ENCODE peak calls at places on chromosomes 3 and 15, in seven cellular contexts. P is tibial artery, R is cardiac muscle cell, G is sigmoid colon, I is mesendoderm, F is SJSA1, Q is stomach. X is an unnamed sample. For H3K27me3 and H3K4me1, the result is how much of the 10 kb centered on the place peaks cover.

GRCh38 chr3:127286571-127287140 is 1.2 kb downstream of the PRR20G start:
- DNase-seq in P (no peak), R (peak), G (no peak), I (no peak), F (no peak), Q (no peak), X (no peak)

GRCh38 chr3:160765211-160765610 is 9.2 kb downstream of the PPM1L start:
- DNase-seq in P (no peak), R (no peak), G (no peak), I (no peak), F (no peak), Q (no peak), X (no peak)

GRCh38 chr3:129366312-129366831 is 62.1 kb downstream of the EFCAB12 start:
- DNase-seq in P (no peak), R (no peak), G (no peak), I (no peak), F (no peak), Q (no peak), X (no peak)

GRCh38 chr3:90055721-90056120 is 948.3 kb downstream of the EPHA3 start:
- DNase-seq in P (no peak), R (no peak), G (no peak), I (no peak), F (peak), Q (no peak), X (no peak)

GRCh38 chr3:67384790-67385397 is 269.5 kb downstream of the SUCLG2 start:
- DNase-seq in P (no peak), R (peak), G (no peak), I (peak), F (no peak), Q (peak), X (no peak)

GRCh38 chr3:115019900-115020299 is 127.2 kb downstream of the ZBTB20 start:
- DNase-seq in P (peak), R (no peak), G (peak), I (no peak), F (no peak), Q (no peak), X (no peak)

GRCh38 chr3:135860761-135861160 is 104.8 kb upstream of the PPP2R3A start:
- DNase-seq in P (no peak), R (no peak), G (no peak), I (no peak), F (no peak), Q (no peak), X (no peak)

GRCh38 chr3:154885016-154885415 is 195.1 kb upstream of the MME start:
- DNase-seq in P (no peak), R (peak), G (no peak), I (no peak), F (no peak), Q (no peak), X (no peak)

GRCh38 chr3:156826144-156826895 is at the start of gene LEKR1:
- DNase-seq in P (peak), R (peak), G (peak), I (peak), F (peak), Q (peak), X (peak)

GRCh38 chr3:8503871-8504610 is 2.4 kb downstream of the LMCD1 start:
- DNase-seq in P (no peak), R (peak), G (no peak), I (peak), F (no peak), Q (no peak), X (no peak)

GRCh38 chr3:78941587-78941986 is 826.2 kb downstream of the ROBO1 start:
- DNase-seq in P (no peak), R (peak), G (no peak), I (no peak), F (no peak), Q (no peak), X (no peak)

GRCh38 chr15:74045636-74046274 is 36.6 kb downstream of the GOLGA6A start:
- DNase-seq in P (no peak), R (no peak), G (no peak), I (no peak), F (no peak), Q (no peak), X (no peak)
- H3K27me3 ChIP-seq in P (under half), R (under half), G (under half), I (under half), F (under half), Q (under half), X (under half)

GRCh38 chr15:48638966-48639365 is 6.5 kb downstream of the FBN1 start:
- DNase-seq in P (no peak), R (no peak), G (no peak), I (no peak), F (no peak), Q (no peak), X (no peak)
- H3K27ac ChIP-seq in P (no peak), R (no peak), G (no peak), I (no peak), F (no peak), Q (no peak), X (no peak)

GRCh38 chr3:62872318-62872717 is 2.9 kb downstream of the CADPS start:
- DNase-seq in P (no peak), R (no peak), G (no peak), I (no peak), F (no peak), Q (no peak), X (no peak)

GRCh38 chr3:62874398-62875102 is 666 bp downstream of the CADPS start:
- DNase-seq in P (no peak), R (no peak), G (no peak), I (no peak), F (no peak), Q (no peak), X (no peak)

GRCh38 chr3:62875103-62876002 is at the start of gene CADPS:
- DNase-seq in P (peak), R (no peak), G (no peak), I (peak), F (no peak), Q (no peak), X (no peak)

GRCh38 chr3:62876064-62876463 is 848 bp upstream of the CADPS start:
- DNase-seq in P (no peak), R (peak), G (no peak), I (peak), F (no peak), Q (no peak), X (peak)

DNA sequence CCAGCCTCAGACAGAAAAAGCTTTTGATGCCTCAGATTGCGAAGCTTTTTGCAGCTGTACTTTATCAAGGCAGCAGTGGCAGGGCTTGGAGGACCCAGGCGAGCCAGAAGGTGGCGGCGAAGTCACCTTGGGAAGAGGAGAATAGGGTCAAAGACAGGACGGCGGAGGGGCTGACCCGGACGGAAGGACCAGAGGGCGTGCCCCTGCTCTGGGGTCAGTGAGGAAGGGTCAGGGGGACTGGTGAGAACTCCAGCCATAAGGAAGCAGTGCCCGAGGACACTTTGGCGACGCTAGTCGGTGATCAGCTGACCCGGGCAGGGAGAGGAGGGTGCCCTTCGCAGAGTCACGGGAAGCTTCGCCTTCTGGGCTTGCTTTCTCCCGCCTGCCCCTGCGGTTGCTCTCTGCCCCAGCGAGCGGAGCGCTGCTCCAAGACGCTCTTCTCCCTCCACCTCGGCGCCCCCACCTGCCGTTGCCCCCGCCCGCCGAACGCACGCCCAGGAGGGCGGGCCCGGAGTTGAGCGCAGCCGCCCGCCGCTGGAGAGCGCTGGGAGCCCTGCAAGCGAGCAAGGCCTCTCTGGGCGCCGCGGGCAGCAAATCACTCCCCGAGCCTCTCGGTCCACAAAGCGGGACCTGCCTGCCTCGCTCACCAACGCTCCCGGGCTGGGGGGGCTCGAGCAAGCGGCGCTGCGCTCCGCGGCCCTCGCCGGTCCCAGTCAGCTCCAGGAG is 1.4 kb downstream of the CADPS start:
- DNase-seq in P (peak), R (no peak), G (no peak), I (peak), F (no peak), Q (no peak), X (peak)
- H3K4me1 ChIP-seq in P (under half), R (under half), G (under half), I (under half), F (under half), Q (under half), X (under half)

DNA sequence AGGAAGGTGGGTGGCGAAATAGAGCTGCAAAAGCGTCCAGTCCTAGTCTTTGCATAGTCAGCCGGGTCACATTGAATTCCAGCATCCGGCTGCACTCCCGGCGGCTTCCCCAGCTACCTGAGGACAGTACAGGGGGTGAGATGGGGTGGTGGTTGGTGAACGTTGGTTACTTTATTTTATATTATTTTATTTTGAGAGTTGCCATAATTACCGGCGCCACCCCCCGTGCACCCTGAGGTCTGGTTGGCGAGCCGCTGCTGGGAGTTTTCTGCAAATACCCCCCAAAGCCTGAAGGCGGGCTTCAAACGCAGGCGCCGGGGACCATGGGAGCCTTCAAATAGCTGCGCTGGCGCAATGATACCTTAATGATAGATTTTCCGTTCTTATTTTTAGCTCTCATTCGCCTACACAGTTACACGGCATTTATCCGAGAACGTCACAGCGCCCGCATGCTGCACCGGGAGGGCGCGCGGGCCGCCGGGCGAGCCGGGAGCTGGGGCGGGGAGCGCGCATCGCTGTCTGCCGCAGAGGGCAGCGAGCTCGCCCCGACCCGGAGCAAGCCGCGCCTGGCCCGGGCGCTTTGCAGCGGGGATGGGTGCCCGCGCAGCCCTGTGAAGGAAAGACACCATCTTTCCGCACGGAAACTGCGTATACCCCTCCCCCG is 756 bp upstream of the RASGRF1 start:
- DNase-seq in P (no peak), R (peak), G (no peak), I (peak), F (no peak), Q (no peak), X (no peak)
- H3K27me3 ChIP-seq in P (under half), R (half or more), G (half or more), I (under half), F (half or more), Q (half or more), X (under half)

GRCh38 chr15:77001966-77002365 is 7.0 kb downstream of the PSTPIP1 start:
- DNase-seq in P (no peak), R (no peak), G (no peak), I (no peak), F (no peak), Q (no peak), X (no peak)

GRCh38 chr15:77002954-77003912 is 8.3 kb downstream of the PSTPIP1 start:
- DNase-seq in P (peak), R (no peak), G (peak), I (no peak), F (no peak), Q (peak), X (peak)

GRCh38 chr15:77004189-77004588 is 9.3 kb downstream of the PSTPIP1 start:
- DNase-seq in P (peak), R (no peak), G (peak), I (no peak), F (no peak), Q (no peak), X (peak)

GRCh38 chr15:77001351-77001750 is 6.4 kb downstream of the PSTPIP1 start:
- DNase-seq in P (no peak), R (no peak), G (no peak), I (no peak), F (no peak), Q (no peak), X (no peak)

GRCh38 chr15:77002436-77002835 is 7.5 kb downstream of the PSTPIP1 start:
- DNase-seq in P (no peak), R (no peak), G (no peak), I (no peak), F (no peak), Q (no peak), X (no peak)
- H3K27ac ChIP-seq in P (no peak), R (no peak), G (no peak), I (no peak), F (no peak), Q (no peak), X (peak)

DNA sequence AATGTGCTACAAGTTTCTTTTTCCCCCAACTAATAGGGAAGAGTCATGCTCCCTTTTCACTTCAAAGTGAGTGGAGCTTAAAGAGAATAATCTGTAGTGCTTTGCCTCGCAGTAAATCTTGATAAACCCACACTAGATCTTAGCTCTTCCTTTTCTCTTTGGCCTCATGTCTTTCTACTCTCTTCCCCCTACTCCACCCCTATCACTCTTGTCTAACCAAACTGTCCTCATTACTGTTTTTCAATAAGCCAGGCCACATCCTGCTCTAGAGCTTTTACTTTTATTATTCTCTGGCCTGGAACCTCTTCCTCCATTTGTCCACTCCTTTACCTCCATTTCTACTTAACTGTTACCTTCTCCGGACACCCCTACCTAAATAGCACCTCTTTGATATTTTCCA is 291.0 kb upstream of the SATB1 start:
- DNase-seq in P (no peak), R (no peak), G (no peak), I (no peak), F (no peak), Q (no peak), X (no peak)
- H3K4me1 ChIP-seq in P (under half), R (under half), G (under half), I (under half), F (under half), Q (under half), X (under half)

GRCh38 chr15:80442728-80443403 is 38.7 kb downstream of the ARNT2 start:
- DNase-seq in P (no peak), R (no peak), G (no peak), I (no peak), F (no peak), Q (no peak), X (no peak)

GRCh38 chr15:80439140-80439539 is 35.0 kb downstream of the ARNT2 start:
- DNase-seq in P (no peak), R (no peak), G (no peak), I (no peak), F (no peak), Q (no peak), X (no peak)

GRCh38 chr15:80436511-80437307 is 32.5 kb downstream of the ARNT2 start:
- DNase-seq in P (no peak), R (no peak), G (no peak), I (peak), F (peak), Q (peak), X (no peak)

GRCh38 chr15:80437492-80437891 is 33.3 kb downstream of the ARNT2 start:
- DNase-seq in P (no peak), R (peak), G (no peak), I (peak), F (no peak), Q (no peak), X (no peak)

GRCh38 chr15:80440024-80440423 is 35.8 kb downstream of the ARNT2 start:
- DNase-seq in P (no peak), R (no peak), G (no peak), I (no peak), F (no peak), Q (no peak), X (no peak)
- H3K27me3 ChIP-seq in P (under half), R (under half), G (under half), I (under half), F (under half), Q (under half), X (under half)

GRCh38 chr3:149251186-149251585 is 29.6 kb upstream of the CP start:
- DNase-seq in P (no peak), R (no peak), G (no peak), I (no peak), F (no peak), Q (no peak), X (no peak)

GRCh38 chr3:149247025-149247710 is 25.5 kb upstream of the CP start:
- DNase-seq in P (no peak), R (peak), G (no peak), I (no peak), F (no peak), Q (no peak), X (no peak)

GRCh38 chr3:149247929-149248691 is 26.5 kb upstream of the CP start:
- DNase-seq in P (no peak), R (peak), G (no peak), I (peak), F (peak), Q (no peak), X (no peak)

GRCh38 chr3:149243540-149243939 is 21.9 kb upstream of the CP start:
- DNase-seq in P (no peak), R (no peak), G (no peak), I (no peak), F (no peak), Q (no peak), X (no peak)

DNA sequence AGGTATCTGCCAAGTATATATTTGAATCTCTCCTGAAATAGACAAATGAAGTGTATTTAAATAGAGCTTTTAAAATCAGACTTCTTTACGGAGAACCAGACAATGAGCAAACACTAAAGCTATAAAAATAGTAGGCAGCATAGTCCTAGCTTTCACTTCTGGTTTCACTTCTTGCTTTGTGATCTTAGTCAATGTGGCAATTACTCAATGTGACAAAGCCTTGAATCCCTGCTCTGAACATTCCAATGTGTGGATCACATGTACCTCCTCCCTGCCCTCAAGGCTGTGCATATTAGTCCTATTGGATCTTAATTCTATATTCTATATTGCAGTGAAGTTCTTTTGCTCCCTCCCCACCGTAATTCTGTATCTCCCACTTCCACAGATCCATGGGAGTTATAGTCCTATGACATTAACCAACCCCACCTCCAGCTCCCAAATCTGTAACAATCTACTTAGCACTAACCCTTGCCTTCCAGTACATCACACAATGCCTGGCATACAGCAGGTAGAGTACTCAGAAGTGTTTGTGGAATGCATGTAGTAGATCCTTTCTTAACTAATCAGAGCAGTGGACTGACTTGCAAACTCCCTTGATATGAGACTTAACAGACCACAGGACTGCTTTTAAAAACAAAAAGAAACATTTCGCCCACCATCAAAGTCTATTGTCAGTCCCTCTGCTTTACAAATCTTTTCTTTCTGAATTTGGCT is 24.3 kb upstream of the CP start:
- DNase-seq in P (no peak), R (peak), G (no peak), I (no peak), F (peak), Q (no peak), X (no peak)
- H3K27ac ChIP-seq in P (peak), R (no peak), G (peak), I (no peak), F (no peak), Q (no peak), X (peak)

DNA sequence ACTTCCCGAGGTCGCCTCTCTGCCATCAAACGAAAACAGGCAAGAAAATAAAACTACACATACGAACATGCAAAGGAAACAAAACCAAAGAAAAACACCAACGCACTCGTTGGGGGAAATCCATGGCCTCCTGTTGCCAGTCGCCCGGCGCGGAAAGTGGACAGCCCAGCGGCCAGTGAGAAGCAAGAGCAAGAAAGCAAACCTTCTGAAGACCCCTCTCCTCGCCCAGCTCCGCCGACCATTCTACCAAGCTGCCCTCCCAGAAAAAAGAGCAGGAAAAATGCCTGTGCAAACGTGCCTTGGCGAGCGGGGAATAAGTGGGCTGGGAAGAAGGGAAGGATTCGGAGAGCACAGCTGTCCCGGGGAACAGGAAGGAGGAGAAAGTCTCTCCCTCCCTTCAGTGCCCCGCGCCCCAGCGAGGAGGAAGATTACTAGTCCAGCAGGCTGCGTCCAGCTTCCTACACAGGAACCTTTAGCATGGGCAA is 802 bp upstream of the NECTIN3 start:
- DNase-seq in P (peak), R (no peak), G (no peak), I (no peak), F (peak), Q (no peak), X (no peak)
- H3K4me1 ChIP-seq in P (under half), R (under half), G (under half), I (under half), F (under half), Q (under half), X (under half)

DNA sequence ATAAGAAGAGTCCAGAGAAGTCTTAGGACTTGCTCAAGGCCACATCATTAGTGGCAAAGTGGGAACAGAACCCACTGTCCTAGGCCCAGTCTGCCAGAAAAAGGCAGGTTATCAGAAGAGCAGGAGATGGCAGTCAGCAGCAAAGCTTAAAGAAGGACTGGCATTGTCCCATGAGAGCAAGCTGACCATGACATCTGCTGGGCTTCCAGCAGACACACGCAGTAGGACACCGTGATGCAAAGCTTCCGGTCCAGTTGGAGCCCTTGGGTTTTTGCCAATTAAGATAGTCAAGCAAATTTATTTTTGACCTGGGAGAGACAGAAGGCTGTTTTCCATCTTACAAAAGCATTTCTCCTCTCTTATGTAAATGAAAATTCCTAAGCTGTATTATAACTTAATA is 42.1 kb downstream of the ZBTB38 start:
- DNase-seq in P (peak), R (peak), G (peak), I (peak), F (peak), Q (no peak), X (no peak)
- H3K27me3 ChIP-seq in P (under half), R (under half), G (under half), I (under half), F (under half), Q (under half), X (under half)